ENCODE peak calls at places on chromosomes 11 and 22, in seven cellular contexts. One of them, this sample, is unnamed.
A peak's percentile ranks its signal among the peaks of the same experiment; 100 is the strongest.

GRCh38 chr11:124882339-124883071 is 15.2 kb downstream of the ROBO4 start:
- DNase-seq in NB4: no peak
- DNase-seq in AG10803: no peak
- DNase-seq in fibroblast of lung: no peak
- DNase-seq in neural progenitor cell: no peak
- DNase-seq in lower leg skin: no peak
- DNase-seq in pancreas: no peak
- DNase-seq in this sample: peak; percentile 32

GRCh38 chr22:28247114-28247513 is 328.1 kb upstream of the PITPNB start:
- DNase-seq in NB4: no peak
- DNase-seq in AG10803: peak; percentile 85
- DNase-seq in fibroblast of lung: no peak
- DNase-seq in neural progenitor cell: no peak
- DNase-seq in lower leg skin: no peak
- DNase-seq in pancreas: no peak
- DNase-seq in this sample: no peak

GRCh38 chr11:35274909-35275807 is 136.2 kb downstream of the CD44 start:
- DNase-seq in NB4: no peak
- DNase-seq in AG10803: peak; percentile 66
- DNase-seq in fibroblast of lung: peak; percentile 33
- DNase-seq in neural progenitor cell: peak; percentile 3
- DNase-seq in lower leg skin: peak; percentile 51
- DNase-seq in pancreas: peak; percentile 89
- DNase-seq in this sample: no peak

GRCh38 chr22:19868773-19869471 is 14.2 kb upstream of the GNB1L start:
- DNase-seq in NB4: no peak
- DNase-seq in AG10803: no peak
- DNase-seq in fibroblast of lung: no peak
- DNase-seq in neural progenitor cell: no peak
- DNase-seq in lower leg skin: no peak
- DNase-seq in pancreas: no peak
- DNase-seq in this sample: no peak

GRCh38 chr22:49307071-49307830 is 520.4 kb downstream of the BRD1 start:
- DNase-seq in NB4: no peak
- DNase-seq in AG10803: no peak
- DNase-seq in fibroblast of lung: no peak
- DNase-seq in neural progenitor cell: no peak
- DNase-seq in lower leg skin: no peak
- DNase-seq in pancreas: no peak
- DNase-seq in this sample: no peak

GRCh38 chr11:113779496-113779895 is at the start of gene CLDN25:
- DNase-seq in NB4: no peak
- DNase-seq in AG10803: no peak
- DNase-seq in fibroblast of lung: no peak
- DNase-seq in neural progenitor cell: no peak
- DNase-seq in lower leg skin: no peak
- DNase-seq in pancreas: no peak
- DNase-seq in this sample: no peak

GRCh38 chr11:61779666-61780525 is 12.5 kb downstream of the TMEM258 start:
- DNase-seq in NB4: no peak
- DNase-seq in AG10803: no peak
- DNase-seq in fibroblast of lung: no peak
- DNase-seq in neural progenitor cell: no peak
- DNase-seq in lower leg skin: no peak
- DNase-seq in pancreas: no peak
- DNase-seq in this sample: no peak

GRCh38 chr11:5405173-5405572 is 16.7 kb upstream of the OR51Q1 start:
- DNase-seq in NB4: no peak
- DNase-seq in AG10803: no peak
- DNase-seq in fibroblast of lung: no peak
- DNase-seq in neural progenitor cell: no peak
- DNase-seq in lower leg skin: no peak
- DNase-seq in pancreas: no peak
- DNase-seq in this sample: no peak

GRCh38 chr11:118544647-118545010 is 13.6 kb downstream of the TMEM25 start:
- DNase-seq in NB4: no peak
- DNase-seq in AG10803: no peak
- DNase-seq in fibroblast of lung: no peak
- DNase-seq in neural progenitor cell: no peak
- DNase-seq in lower leg skin: no peak
- DNase-seq in pancreas: no peak
- DNase-seq in this sample: no peak

GRCh38 chr11:70483940-70484339 is 85.6 kb downstream of the CTTN start:
- DNase-seq in NB4: no peak
- DNase-seq in AG10803: no peak
- DNase-seq in fibroblast of lung: no peak
- DNase-seq in neural progenitor cell: no peak
- DNase-seq in lower leg skin: no peak
- DNase-seq in pancreas: no peak
- DNase-seq in this sample: no peak

GRCh38 chr22:30742291-30743256 is 47.9 kb downstream of the OSBP2 start:
- DNase-seq in NB4: no peak
- DNase-seq in AG10803: no peak
- DNase-seq in fibroblast of lung: peak; percentile 35
- DNase-seq in neural progenitor cell: no peak
- DNase-seq in lower leg skin: no peak
- DNase-seq in pancreas: no peak
- DNase-seq in this sample: no peak

GRCh38 chr11:3149852-3150188 is 15.3 kb downstream of the OSBPL5 start:
- DNase-seq in NB4: no peak
- DNase-seq in AG10803: no peak
- DNase-seq in fibroblast of lung: no peak
- DNase-seq in neural progenitor cell: no peak
- DNase-seq in lower leg skin: no peak
- DNase-seq in pancreas: no peak
- DNase-seq in this sample: no peak

GRCh38 chr11:83691387-83692088 is 405.4 kb upstream of the CCDC90B start:
- DNase-seq in NB4: no peak
- DNase-seq in AG10803: peak; percentile 4
- DNase-seq in fibroblast of lung: peak; percentile 54
- DNase-seq in neural progenitor cell: no peak
- DNase-seq in lower leg skin: peak; percentile 33
- DNase-seq in pancreas: peak; percentile 22
- DNase-seq in this sample: peak; percentile 23

GRCh38 chr11:72406536-72407507 is 27.5 kb downstream of the CLPB start:
- DNase-seq in NB4: no peak
- DNase-seq in AG10803: peak; percentile 8
- DNase-seq in fibroblast of lung: no peak
- DNase-seq in neural progenitor cell: no peak
- DNase-seq in lower leg skin: no peak
- DNase-seq in pancreas: no peak
- DNase-seq in this sample: peak; percentile 55

GRCh38 chr11:7582338-7582985 is 68.7 kb downstream of the PPFIBP2 start:
- DNase-seq in NB4: no peak
- DNase-seq in AG10803: no peak
- DNase-seq in fibroblast of lung: no peak
- DNase-seq in neural progenitor cell: no peak
- DNase-seq in lower leg skin: no peak
- DNase-seq in pancreas: no peak
- DNase-seq in this sample: peak; percentile 49

GRCh38 chr11:98940913-98941312 is 79.8 kb upstream of the CNTN5 start:
- DNase-seq in NB4: no peak
- DNase-seq in AG10803: no peak
- DNase-seq in fibroblast of lung: no peak
- DNase-seq in neural progenitor cell: peak; percentile 11
- DNase-seq in lower leg skin: no peak
- DNase-seq in pancreas: no peak
- DNase-seq in this sample: no peak

GRCh38 chr22:49064836-49065235 is 762.8 kb downstream of the BRD1 start:
- DNase-seq in NB4: no peak
- DNase-seq in AG10803: no peak
- DNase-seq in fibroblast of lung: no peak
- DNase-seq in neural progenitor cell: no peak
- DNase-seq in lower leg skin: no peak
- DNase-seq in pancreas: no peak
- DNase-seq in this sample: no peak

GRCh38 chr22:40605676-40606250 is 30.8 kb downstream of the MRTFA start:
- DNase-seq in NB4: no peak
- DNase-seq in AG10803: peak; percentile 66
- DNase-seq in fibroblast of lung: peak; percentile 12
- DNase-seq in neural progenitor cell: no peak
- DNase-seq in lower leg skin: no peak
- DNase-seq in pancreas: no peak
- DNase-seq in this sample: peak; percentile 21

GRCh38 chr11:102662607-102663006 is 37.5 kb upstream of the MMP20 start:
- DNase-seq in NB4: no peak
- DNase-seq in AG10803: no peak
- DNase-seq in fibroblast of lung: no peak
- DNase-seq in neural progenitor cell: no peak
- DNase-seq in lower leg skin: no peak
- DNase-seq in pancreas: no peak
- DNase-seq in this sample: no peak

GRCh38 chr11:119905162-119905561 is 176.2 kb upstream of the NECTIN1 start:
- DNase-seq in NB4: no peak
- DNase-seq in AG10803: no peak
- DNase-seq in fibroblast of lung: no peak
- DNase-seq in neural progenitor cell: no peak
- DNase-seq in lower leg skin: no peak
- DNase-seq in pancreas: no peak
- DNase-seq in this sample: no peak

GRCh38 chr11:63589000-63589399 is 25.2 kb downstream of the PLAAT3 start:
- DNase-seq in NB4: no peak
- DNase-seq in AG10803: no peak
- DNase-seq in fibroblast of lung: no peak
- DNase-seq in neural progenitor cell: no peak
- DNase-seq in lower leg skin: no peak
- DNase-seq in pancreas: no peak
- DNase-seq in this sample: no peak

GRCh38 chr11:63590024-63590788 is 24.0 kb downstream of the PLAAT3 start:
- DNase-seq in NB4: no peak
- DNase-seq in AG10803: no peak
- DNase-seq in fibroblast of lung: no peak
- DNase-seq in neural progenitor cell: no peak
- DNase-seq in lower leg skin: no peak
- DNase-seq in pancreas: no peak
- DNase-seq in this sample: no peak

GRCh38 chr11:63595296-63595695 is 18.9 kb downstream of the PLAAT3 start:
- DNase-seq in NB4: no peak
- DNase-seq in AG10803: no peak
- DNase-seq in fibroblast of lung: no peak
- DNase-seq in neural progenitor cell: no peak
- DNase-seq in lower leg skin: no peak
- DNase-seq in pancreas: no peak
- DNase-seq in this sample: no peak

GRCh38 chr11:63598556-63598955 is 15.7 kb downstream of the PLAAT3 start:
- DNase-seq in NB4: no peak
- DNase-seq in AG10803: no peak
- DNase-seq in fibroblast of lung: no peak
- DNase-seq in neural progenitor cell: no peak
- DNase-seq in lower leg skin: no peak
- DNase-seq in pancreas: no peak
- DNase-seq in this sample: no peak

DNA sequence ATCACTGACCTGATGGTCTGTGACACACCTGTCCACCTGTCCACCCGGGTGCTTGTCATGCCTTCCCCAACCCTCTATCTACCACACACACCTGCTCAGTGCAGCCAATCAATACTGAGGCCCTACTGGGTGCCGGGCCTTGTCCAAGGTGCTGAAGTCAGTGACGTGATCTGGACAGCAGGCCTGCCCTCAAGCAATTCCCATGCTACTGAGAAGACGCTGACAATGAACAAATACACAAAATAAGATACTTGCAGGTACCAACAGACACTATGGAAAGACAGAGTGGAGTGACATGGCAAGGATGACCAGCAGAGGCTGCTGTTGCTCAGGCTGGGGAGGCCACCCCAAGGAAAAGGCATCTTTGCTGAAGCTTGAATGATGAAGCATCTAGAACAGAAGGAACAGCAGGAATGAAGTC is 21.2 kb downstream of the PLAAT3 start:
- DNase-seq in NB4: peak; percentile 65
- DNase-seq in AG10803: no peak
- DNase-seq in fibroblast of lung: peak; percentile 23
- DNase-seq in neural progenitor cell: peak; percentile 24
- DNase-seq in lower leg skin: no peak
- DNase-seq in pancreas: no peak
- DNase-seq in this sample: peak; percentile 45
- TF ChIP-seq CTCF in NB4: peak; percentile 87
- TF ChIP-seq CTCF in AG10803: peak; percentile 67
- TF ChIP-seq CTCF in fibroblast of lung: peak; percentile 58
- TF ChIP-seq CTCF in neural progenitor cell: peak; percentile 50
- TF ChIP-seq CTCF in lower leg skin: no peak
- TF ChIP-seq CTCF in pancreas: no peak
- TF ChIP-seq CTCF in this sample: peak; percentile 61

GRCh38 chr22:46052801-46053562 is 76.0 kb upstream of the WNT7B start:
- DNase-seq in NB4: no peak
- DNase-seq in AG10803: peak; percentile 58
- DNase-seq in fibroblast of lung: peak; percentile 61
- DNase-seq in neural progenitor cell: no peak
- DNase-seq in lower leg skin: peak; percentile 45
- DNase-seq in pancreas: peak; percentile 70
- DNase-seq in this sample: peak; percentile 47
- H3K4me3 ChIP-seq in NB4: no peak overlapping the region
- H3K4me3 ChIP-seq in AG10803: peak overlapping the region; percentile 79
- H3K4me3 ChIP-seq in fibroblast of lung: peak overlapping the region; percentile 54
- H3K4me3 ChIP-seq in neural progenitor cell: no peak overlapping the region
- H3K4me3 ChIP-seq in lower leg skin: peak overlapping the region; percentile 4
- H3K4me3 ChIP-seq in pancreas: peak overlapping the region; percentile 71
- H3K4me3 ChIP-seq in this sample: peak overlapping the region; percentile 60

GRCh38 chr11:66121453-66121852 is 51.4 kb downstream of the PACS1 start:
- DNase-seq in NB4: no peak
- DNase-seq in AG10803: no peak
- DNase-seq in fibroblast of lung: no peak
- DNase-seq in neural progenitor cell: no peak
- DNase-seq in lower leg skin: no peak
- DNase-seq in pancreas: no peak
- DNase-seq in this sample: no peak
- TF ChIP-seq CTCF in NB4: no peak
- TF ChIP-seq CTCF in AG10803: no peak
- TF ChIP-seq CTCF in fibroblast of lung: no peak
- TF ChIP-seq CTCF in neural progenitor cell: no peak
- TF ChIP-seq CTCF in lower leg skin: no peak
- TF ChIP-seq CTCF in pancreas: no peak
- TF ChIP-seq CTCF in this sample: no peak

GRCh38 chr11:86949995-86950993 is 4.9 kb downstream of the FZD4 start:
- DNase-seq in NB4: no peak
- DNase-seq in AG10803: peak; percentile 38
- DNase-seq in fibroblast of lung: peak; percentile 61
- DNase-seq in neural progenitor cell: no peak
- DNase-seq in lower leg skin: no peak
- DNase-seq in pancreas: no peak
- DNase-seq in this sample: no peak

GRCh38 chr11:86952933-86953637 is 2.1 kb downstream of the FZD4 start:
- DNase-seq in NB4: no peak
- DNase-seq in AG10803: no peak
- DNase-seq in fibroblast of lung: peak; percentile 51
- DNase-seq in neural progenitor cell: no peak
- DNase-seq in lower leg skin: no peak
- DNase-seq in pancreas: no peak
- DNase-seq in this sample: peak; percentile 50

GRCh38 chr11:86951706-86952105 is 3.5 kb downstream of the FZD4 start:
- DNase-seq in NB4: no peak
- DNase-seq in AG10803: no peak
- DNase-seq in fibroblast of lung: no peak
- DNase-seq in neural progenitor cell: no peak
- DNase-seq in lower leg skin: no peak
- DNase-seq in pancreas: no peak
- DNase-seq in this sample: no peak

GRCh38 chr11:86954288-86955110 is 696 bp downstream of the FZD4 start:
- DNase-seq in NB4: peak; percentile 23
- DNase-seq in AG10803: no peak
- DNase-seq in fibroblast of lung: no peak
- DNase-seq in neural progenitor cell: peak; percentile 68
- DNase-seq in lower leg skin: peak; percentile 29
- DNase-seq in pancreas: peak; percentile 74
- DNase-seq in this sample: no peak

GRCh38 chr11:86952221-86952875 is 2.8 kb downstream of the FZD4 start:
- DNase-seq in NB4: no peak
- DNase-seq in AG10803: no peak
- DNase-seq in fibroblast of lung: no peak
- DNase-seq in neural progenitor cell: no peak
- DNase-seq in lower leg skin: no peak
- DNase-seq in pancreas: no peak
- DNase-seq in this sample: peak; percentile 56
- H3K4me3 ChIP-seq in NB4: no peak overlapping the region
- H3K4me3 ChIP-seq in AG10803: no peak overlapping the region
- H3K4me3 ChIP-seq in fibroblast of lung: no peak overlapping the region
- H3K4me3 ChIP-seq in neural progenitor cell: no peak overlapping the region
- H3K4me3 ChIP-seq in lower leg skin: no peak overlapping the region
- H3K4me3 ChIP-seq in pancreas: no peak overlapping the region
- H3K4me3 ChIP-seq in this sample: peak overlapping the region; percentile 81

This sample was measured in fibroblast of pulmonary artery.